ENCODE peak calls at places on chromosomes 3 and 15, in ten cellular contexts. A is brain microvascular endothelial cell; L is esophagus muscularis mucosa; U is psoas muscle; Q is CD8-positive, alpha-beta T cell; K is HepG2; V is WERI-Rb-1; R is uterus; T is astrocyte; M is fibroblast of lung. S is an unnamed sample.

GRCh38 chr3:138426211-138426610 is 8.2 kb upstream of the ESYT3 start:
- DNase-seq in K (no peak), T (no peak), R (no peak), M (peak; percentile 40), A (no peak), Q (no peak), L (no peak), U (no peak), V (no peak), S (no peak)

GRCh38 chr3:172259191-172259590 is 189.1 kb downstream of the GHSR start:
- DNase-seq in K (no peak), M (no peak), L (no peak), U (no peak), R (peak; percentile 37), A (peak; percentile 22), Q (no peak), V (no peak), T (peak; percentile 77), S (peak; percentile 49)

GRCh38 chr3:117706037-117706436 is 996.5 kb downstream of the TUSC7 start:
- DNase-seq in T (peak; percentile 97), R (no peak), Q (no peak), A (peak; percentile 4), U (no peak), L (no peak), V (no peak), K (no peak), M (peak; percentile 80), S (no peak)

GRCh38 chr15:68791431-68792283 is 29.0 kb downstream of the ANP32A start:
- DNase-seq in Q (peak; percentile 34), M (no peak), T (no peak), L (no peak), V (no peak), A (no peak), K (no peak), U (no peak), R (no peak), S (no peak)

GRCh38 chr3:122331886-122332285 is 6.8 kb downstream of the CSTA start:
- DNase-seq in V (peak; percentile 19), R (no peak), T (no peak), Q (no peak), L (no peak), U (no peak), A (no peak), M (no peak), K (no peak), S (no peak)

GRCh38 chr3:186613637-186614265 is 891 bp downstream of the AHSG start:
- DNase-seq in U (no peak), T (no peak), R (no peak), V (no peak), M (no peak), Q (no peak), A (no peak), L (no peak), K (no peak), S (no peak)

GRCh38 chr3:10164546-10165393 is at the start of gene IRAK2:
- DNase-seq in A (peak; percentile 44), M (peak; percentile 43), L (no peak), R (peak; percentile 71), V (peak; percentile 79), T (peak; percentile 25), U (peak; percentile 89), K (peak; percentile 35), Q (peak; percentile 49), S (peak; percentile 70)

GRCh38 chr3:10945683-10946287 is 46.8 kb upstream of the SLC6A1 start:
- DNase-seq in T (no peak), K (peak; percentile 47), L (no peak), R (peak; percentile 52), U (peak; percentile 80), Q (peak; percentile 21), M (peak; percentile 40), V (peak; percentile 77), A (no peak), S (peak; percentile 27)

GRCh38 chr3:126052196-126053058 is 31.5 kb downstream of the SLC41A3 start:
- DNase-seq in A (no peak), Q (no peak), K (no peak), U (no peak), T (no peak), M (no peak), L (peak; percentile 83), V (no peak), R (no peak), S (no peak)

GRCh38 chr3:170132335-170132734 is 49.2 kb downstream of the PHC3 start:
- DNase-seq in L (no peak), T (no peak), V (no peak), M (peak; percentile 42), U (no peak), A (no peak), R (no peak), K (no peak), Q (no peak), S (no peak)

GRCh38 chr3:172312711-172313110 is 135.5 kb downstream of the GHSR start:
- DNase-seq in M (no peak), Q (no peak), T (no peak), K (no peak), R (no peak), L (no peak), V (no peak), U (no peak), A (no peak), S (no peak)

DNA sequence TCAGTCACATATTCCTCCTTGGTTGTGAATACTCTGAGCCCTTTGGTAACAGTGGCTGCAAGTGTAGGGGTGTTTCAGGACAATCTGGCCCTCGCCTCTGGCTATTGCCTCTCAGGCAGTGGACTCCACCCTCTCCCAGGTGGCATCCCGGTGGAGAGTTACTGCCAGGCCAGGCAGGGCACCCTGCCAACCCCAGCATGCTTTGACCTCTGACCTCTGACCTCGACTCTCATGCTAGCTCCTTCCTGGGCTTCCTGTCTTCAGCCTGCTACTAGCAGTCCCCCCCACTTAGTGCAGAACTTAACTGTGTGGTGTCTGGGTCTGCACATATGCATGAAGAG is 5.5 kb downstream of the TM6SF1 start:
- DNase-seq in L (no peak), A (no peak), T (no peak), M (no peak), R (no peak), K (no peak), V (no peak), Q (no peak), U (no peak), S (peak; percentile 11)
- H3K27ac ChIP-seq in L (peak overlapping the region; percentile 23), A (no peak overlapping the region), T (no peak overlapping the region), M (peak overlapping the region; percentile 66), R (peak overlapping the region; percentile 15), K (no peak overlapping the region), V (no peak overlapping the region), Q (no peak overlapping the region), U (no peak overlapping the region), S (peak overlapping the region; percentile 69)

GRCh38 chr3:32822609-32823498 is 5.1 kb downstream of the TRIM71 start:
- DNase-seq in Q (no peak), K (no peak), U (no peak), M (no peak), L (no peak), V (no peak), R (no peak), A (no peak), T (no peak), S (no peak)
- H3K4me3 ChIP-seq in Q (no peak overlapping the region), K (peak overlapping the region; percentile 92), U (no peak overlapping the region), M (no peak overlapping the region), L (no peak overlapping the region), V (no peak overlapping the region), R (no peak overlapping the region), A (no peak overlapping the region), T (no peak overlapping the region), S (no peak overlapping the region)

DNA sequence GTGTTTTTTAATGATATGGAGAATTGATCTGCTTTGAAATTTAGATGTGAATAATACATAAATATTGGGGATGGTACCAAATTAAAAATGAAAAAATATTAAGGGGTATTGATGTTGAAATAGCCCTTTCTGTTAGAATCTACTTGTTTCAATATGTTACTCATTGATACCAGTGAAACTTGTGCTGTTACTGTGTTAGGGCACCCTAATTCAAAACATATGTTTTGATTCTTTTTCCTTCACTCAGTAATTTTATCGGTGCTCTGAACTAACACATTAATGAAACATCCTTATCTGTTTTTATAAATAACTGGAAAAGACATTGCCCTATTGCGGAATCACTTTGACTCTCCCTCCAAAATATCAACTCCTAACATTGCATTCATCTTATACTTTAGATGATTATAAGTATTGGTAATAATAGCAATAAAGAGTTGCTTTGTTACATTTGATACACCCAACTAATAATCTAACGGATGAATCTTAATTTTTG is 52.0 kb upstream of the CCNB2 start:
- DNase-seq in Q (no peak), R (no peak), V (no peak), U (no peak), L (no peak), T (no peak), M (no peak), K (no peak), A (no peak), S (no peak)
- H3K36me3 ChIP-seq in Q (peaks cover 12% of the 10 kb centered on the region), R (no peaks in the 10 kb centered on the region), V (peaks cover 51% of the 10 kb centered on the region), U (peaks cover 2% of the 10 kb centered on the region), L (peaks cover 14% of the 10 kb centered on the region), T (peaks cover 12% of the 10 kb centered on the region), M (peaks cover 3% of the 10 kb centered on the region), K (peaks cover 52% of the 10 kb centered on the region), A (peaks cover 14% of the 10 kb centered on the region), S (peaks cover 67% of the 10 kb centered on the region)

GRCh38 chr3:42704136-42704841 is 1.7 kb upstream of the HHATL start:
- DNase-seq in T (no peak), U (no peak), R (no peak), K (no peak), A (no peak), M (no peak), L (no peak), V (no peak), Q (no peak), S (no peak)

GRCh38 chr3:42706721-42707619 is 4.4 kb upstream of the HHATL start:
- DNase-seq in L (no peak), K (no peak), Q (no peak), A (no peak), U (no peak), M (no peak), T (no peak), V (no peak), R (no peak), S (no peak)

GRCh38 chr3:42705039-42705767 is 2.6 kb upstream of the HHATL start:
- DNase-seq in V (no peak), A (no peak), T (no peak), Q (no peak), M (no peak), K (no peak), L (no peak), R (no peak), U (no peak), S (no peak)

GRCh38 chr3:42707620-42708355 is 5.2 kb upstream of the HHATL start:
- DNase-seq in R (peak; percentile 3), L (no peak), U (no peak), K (no peak), Q (no peak), M (no peak), A (no peak), V (no peak), T (no peak), S (no peak)

DNA sequence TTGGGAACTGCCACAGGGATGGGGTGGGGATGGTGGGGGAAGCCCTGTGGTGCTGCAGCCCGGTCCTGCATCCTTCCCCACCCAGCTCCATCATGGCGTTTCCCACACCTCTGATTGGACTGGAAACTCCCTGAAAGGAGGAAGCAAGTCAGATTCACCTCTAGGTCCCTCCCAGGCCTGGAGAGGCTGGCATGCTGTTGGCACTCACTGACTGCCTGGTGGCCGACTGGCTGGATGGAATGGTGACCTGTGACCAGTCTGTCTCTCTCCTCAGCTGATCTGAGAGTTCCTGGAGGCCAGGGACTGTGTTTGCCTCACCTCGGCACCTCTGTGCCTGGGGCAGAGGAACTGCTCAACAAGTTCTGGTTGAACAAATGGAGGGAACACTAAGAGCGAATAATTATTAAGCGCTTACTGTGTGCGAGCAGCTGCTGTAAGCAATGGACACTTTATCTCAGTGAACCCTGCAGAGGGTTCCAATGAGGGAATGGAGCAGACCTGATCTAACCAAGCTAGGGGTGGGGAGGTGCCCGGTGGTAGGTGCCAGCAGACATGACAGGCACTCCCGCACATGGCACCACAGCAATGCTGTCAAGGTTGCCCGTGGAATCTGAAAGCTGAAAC is 3.5 kb upstream of the HHATL start:
- DNase-seq in U (no peak), V (no peak), M (no peak), L (no peak), T (no peak), R (no peak), A (no peak), K (no peak), Q (no peak), S (no peak)
- H3K27ac ChIP-seq in U (peak overlapping the region; percentile 100), V (no peak overlapping the region), M (no peak overlapping the region), L (no peak overlapping the region), T (no peak overlapping the region), R (no peak overlapping the region), A (no peak overlapping the region), K (no peak overlapping the region), Q (no peak overlapping the region), S (peak overlapping the region; percentile 44)

S was measured in heart right ventricle.